ENCODE peak calls at places on chromosomes 13 and 19, in four cellular contexts. H, R, Y and W are unnamed samples.

GRCh38 chr19:8512991-8513686 is 828 bp downstream of the ZNF414 start:
- DNase-seq in Y (no peak), H (no peak), R (no peak), W (no peak)

GRCh38 chr19:46791944-46792343 is 3.5 kb upstream of the SLC1A5 start:
- DNase-seq in H (no peak), R (peak; percentile 10), Y (no peak), W (no peak)

GRCh38 chr19:29001922-29002247 is 211.1 kb downstream of the UQCRFS1 start:
- DNase-seq in H (no peak), Y (no peak), R (no peak), W (no peak)

GRCh38 chr19:5155586-5156210 is 184.9 kb downstream of the PTPRS start:
- DNase-seq in R (no peak), H (no peak), Y (no peak), W (no peak)

GRCh38 chr19:46731007-46731501 is 14.1 kb upstream of the PRKD2 start:
- DNase-seq in Y (no peak), R (peak; percentile 71), H (no peak), W (no peak)

GRCh38 chr13:26202365-26202972 is 19.6 kb downstream of the RNF6 start:
- DNase-seq in R (no peak), Y (no peak), H (no peak), W (no peak)

GRCh38 chr19:30393046-30393445 is 20.9 kb downstream of the ZNF536 start:
- DNase-seq in Y (no peak), R (no peak), H (no peak), W (no peak)

GRCh38 chr19:49119411-49120324 is at the start of gene PPFIA3:
- DNase-seq in H (peak; percentile 63), R (peak; percentile 53), Y (no peak), W (no peak)

GRCh38 chr13:33571618-33572017 is 246.3 kb upstream of the RFC3 start:
- DNase-seq in R (no peak), H (no peak), Y (no peak), W (no peak)

GRCh38 chr13:29816715-29817114 is 33.7 kb downstream of the UBL3 start:
- DNase-seq in R (no peak), Y (no peak), H (no peak), W (no peak)

GRCh38 chr19:40238775-40239174 is 12.3 kb upstream of the CCNP start:
- DNase-seq in Y (no peak), R (no peak), H (no peak), W (no peak)

GRCh38 chr19:47518139-47518538 is 3.3 kb upstream of the NAPA start:
- DNase-seq in R (no peak), H (no peak), Y (peak; percentile 90), W (no peak)

GRCh38 chr19:5058456-5059190 is 89.7 kb downstream of the KDM4B start:
- DNase-seq in R (no peak), Y (no peak), H (no peak), W (no peak)

GRCh38 chr19:18697680-18698079 is 14.2 kb downstream of the CRTC1 start:
- DNase-seq in H (no peak), Y (no peak), R (peak; percentile 2), W (no peak)

GRCh38 chr13:55615080-55615479 is 1525.6 kb upstream of the PRR20A start:
- DNase-seq in R (no peak), H (no peak), Y (no peak), W (no peak)

GRCh38 chr19:34232566-34233481 is 21.5 kb upstream of the GARRE1 start:
- DNase-seq in Y (no peak), R (peak; percentile 32), H (no peak), W (peak; percentile 56)

GRCh38 chr19:4471400-4472173 is 510 bp upstream of the HDGFL2 start:
- DNase-seq in R (peak; percentile 96), Y (peak; percentile 100), H (peak; percentile 97), W (peak; percentile 100)

GRCh38 chr19:17339088-17339741 is 1.9 kb downstream of the GTPBP3 start:
- DNase-seq in R (peak; percentile 73), Y (no peak), H (peak; percentile 84), W (no peak)

GRCh38 chr19:6768236-6768785 is 1.1 kb upstream of the SH2D3A start:
- DNase-seq in H (no peak), Y (no peak), R (no peak), W (no peak)

GRCh38 chr19:18762125-18763023 is 28.7 kb downstream of the COMP start:
- DNase-seq in R (no peak), Y (no peak), H (peak; percentile 38), W (peak; percentile 63)

GRCh38 chr19:31694761-31695160 is 345.5 kb upstream of the TSHZ3 start:
- DNase-seq in H (no peak), R (no peak), Y (no peak), W (no peak)

GRCh38 chr19:46678110-46678732 is 17.2 kb upstream of the DACT3 start:
- DNase-seq in H (peak; percentile 90), R (peak; percentile 99), Y (no peak), W (no peak)

GRCh38 chr13:87887459-87888123 is 216.4 kb downstream of the SLITRK5 start:
- DNase-seq in Y (no peak), H (no peak), R (no peak), W (no peak)

GRCh38 chr19:29810504-29810871 is 1.3 kb upstream of the CCNE1 start:
- DNase-seq in Y (no peak), H (no peak), R (peak; percentile 37), W (no peak)

GRCh38 chr19:7558667-7559066 is 23.1 kb downstream of the PNPLA6 start:
- DNase-seq in R (no peak), H (no peak), Y (no peak), W (no peak)

GRCh38 chr19:35095667-35096368 is 19.8 kb upstream of the FXYD3 start:
- DNase-seq in R (peak; percentile 35), H (no peak), Y (no peak), W (no peak)

DNA sequence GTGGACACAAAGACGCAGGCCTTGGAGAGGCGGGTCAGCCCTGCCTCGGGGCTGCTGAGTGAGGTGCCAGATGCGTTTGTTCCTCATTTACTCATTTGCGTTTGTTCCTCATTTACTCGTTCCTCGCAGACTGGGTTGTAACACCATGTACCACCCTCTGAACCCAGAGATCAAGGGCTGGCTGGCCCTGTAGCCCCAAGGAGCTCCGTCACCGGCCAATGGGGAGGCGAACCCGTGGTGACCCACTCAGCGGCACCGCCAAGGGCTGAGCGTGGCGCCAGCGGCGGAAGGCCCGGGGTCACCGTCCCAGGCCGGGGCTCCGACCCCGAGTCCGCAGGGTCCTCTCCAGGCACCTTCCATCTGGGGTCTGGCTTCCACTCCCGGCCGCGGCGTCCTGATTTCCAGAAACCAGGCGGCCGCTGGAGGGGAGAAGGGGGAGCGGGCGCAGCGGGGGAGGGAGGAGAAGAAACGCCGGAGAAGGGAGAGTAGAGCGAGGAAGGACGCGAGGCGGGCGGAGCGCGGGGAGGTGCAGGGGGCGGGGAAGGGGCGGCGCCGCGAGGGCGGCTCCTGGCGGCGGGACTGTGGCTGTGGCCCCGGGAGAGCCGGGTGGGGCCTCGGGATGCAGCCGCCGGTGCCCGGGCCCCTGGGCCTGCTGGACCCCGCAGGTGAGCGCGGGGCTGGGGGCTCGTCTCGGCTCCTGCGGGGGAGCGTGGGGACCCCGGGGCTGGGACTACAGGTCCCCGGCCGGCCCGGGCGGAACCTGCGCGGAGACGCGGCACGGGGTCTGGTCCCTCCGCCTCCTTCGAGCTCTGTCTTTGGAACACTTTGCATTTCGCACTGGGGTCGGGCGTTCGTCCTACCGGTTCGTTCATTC is at the start of gene TMEM255B:
- DNase-seq in Y (no peak), H (peak; percentile 86), R (peak; percentile 90), W (no peak)
- TF ChIP-seq TCF7 in Y (no peak), H (no peak), R (no peak), W (no peak)

DNA sequence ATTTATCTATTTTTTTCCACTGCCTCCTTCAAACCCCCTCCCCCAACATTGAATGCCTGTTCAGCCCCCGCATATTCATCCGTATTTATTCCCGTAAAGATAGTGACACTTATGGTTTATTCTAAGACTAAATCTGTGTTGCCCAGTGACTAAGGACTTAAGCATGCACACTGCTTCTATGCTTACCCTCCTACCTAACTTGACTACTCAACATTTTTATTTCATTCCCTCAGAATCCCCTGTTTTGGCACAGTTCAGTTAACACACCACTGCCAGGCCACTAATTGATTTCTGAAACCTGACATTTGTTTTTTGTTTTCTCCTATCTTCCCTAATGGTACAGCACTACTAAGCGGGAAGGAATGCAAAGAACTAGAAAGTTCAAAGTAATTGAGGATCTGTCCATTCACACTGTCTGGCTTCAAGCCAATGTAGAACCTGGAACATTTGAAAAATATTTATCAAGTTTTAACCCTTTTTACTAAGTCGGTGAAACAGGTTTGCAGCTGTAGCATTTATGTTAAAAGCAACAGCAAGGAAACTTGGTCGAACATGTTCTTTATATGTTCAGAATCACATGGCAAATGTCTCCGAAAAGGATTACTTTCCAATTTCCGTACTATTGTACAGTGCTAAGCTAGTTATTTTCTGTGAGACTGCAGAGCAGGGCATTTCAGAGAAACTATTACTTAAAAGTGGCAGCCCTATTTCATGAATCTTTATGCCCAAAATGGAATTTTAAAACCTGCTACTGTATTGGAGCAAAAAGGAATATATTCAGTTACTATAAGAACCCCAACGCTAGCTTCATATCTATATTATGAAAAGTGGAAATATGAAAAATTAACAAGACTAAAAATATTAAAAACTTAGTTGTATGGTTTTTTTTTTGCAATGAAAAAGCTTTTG is 2.5 kb upstream of the KLF5 start:
- DNase-seq in R (no peak), Y (no peak), H (no peak), W (peak; percentile 70)
- TF ChIP-seq TCF7 in R (no peak), Y (no peak), H (no peak), W (no peak)

DNA sequence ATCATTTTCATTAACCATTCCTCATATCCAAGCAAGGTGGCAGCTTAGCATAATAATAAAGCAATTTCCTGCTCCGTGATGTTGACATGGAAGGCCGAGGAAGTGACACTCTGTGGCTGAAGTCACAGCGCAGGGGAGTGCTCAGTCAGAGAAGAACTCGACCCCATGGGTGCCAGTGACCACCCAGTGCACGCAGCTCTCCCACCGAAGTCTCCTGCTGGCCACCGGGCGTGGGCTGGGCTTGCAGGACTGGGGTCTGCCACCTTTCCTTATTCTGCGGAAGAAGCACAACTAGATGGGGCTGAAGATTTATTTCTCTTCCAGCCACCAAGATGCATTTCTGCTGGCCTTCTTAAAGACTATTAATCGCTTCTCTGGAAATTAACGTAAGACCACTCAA is 132.1 kb upstream of the SPACA7 start:
- DNase-seq in Y (no peak), R (no peak), H (no peak), W (no peak)
- TF ChIP-seq TCF7 in Y (no peak), R (no peak), H (no peak), W (no peak)

DNA sequence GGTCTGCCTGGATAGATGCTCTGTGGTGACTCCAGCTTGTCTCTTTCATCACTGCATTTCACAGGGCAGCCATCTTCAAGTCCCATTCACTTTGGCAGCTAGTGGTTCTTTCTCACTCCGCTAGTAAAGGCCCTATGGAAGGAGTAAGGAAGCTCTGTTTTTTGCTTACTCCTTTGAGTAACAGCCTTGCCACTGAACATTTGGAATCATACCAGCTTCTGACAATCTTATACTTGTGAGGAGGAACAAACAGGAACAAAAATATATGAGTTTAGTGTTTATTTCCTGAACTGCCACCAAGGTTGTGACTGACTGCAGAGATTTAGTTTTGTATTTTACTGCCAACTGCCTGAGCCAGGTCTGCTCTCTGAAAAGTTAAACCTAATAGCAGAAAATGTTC is 38.7 kb downstream of the KCTD4 start:
- DNase-seq in H (no peak), R (no peak), Y (no peak), W (no peak)
- TF ChIP-seq TCF7 in H (no peak), R (no peak), Y (no peak), W (no peak)

GRCh38 chr13:27808866-27809546 is 16.7 kb downstream of the GSX1 start:
- DNase-seq in H (no peak), R (no peak), Y (no peak), W (no peak)
- TF ChIP-seq TCF7 in H (no peak), R (no peak), Y (no peak), W (no peak)

GRCh38 chr13:94967183-94968039 is 255.1 kb upstream of the SOX21 start:
- DNase-seq in Y (no peak), R (no peak), H (peak; percentile 57), W (no peak)
- TF ChIP-seq TCF7 in Y (no peak), R (no peak), H (no peak), W (no peak)

GRCh38 chr13:93256998-93257397 is 30.4 kb downstream of the GPC6 start:
- DNase-seq in Y (no peak), R (no peak), H (no peak), W (no peak)
- TF ChIP-seq TCF7 in Y (no peak), R (no peak), H (no peak), W (no peak)